ENCODE peak calls at places on chromosomes 6 and 20, in four cellular contexts. I is HCT116, F is A549, U is heart left ventricle. Q is an unnamed sample.

GRCh38 chr20:51799586-51799985 is 2.7 kb downstream of the SALL4 start:
- DNase-seq in I (no peak), F (no peak), U (no peak), Q (no peak)

GRCh38 chr6:36383608-36384007 is 3.9 kb downstream of the ETV7 start:
- DNase-seq in I (no peak), F (peak), U (no peak), Q (no peak)

GRCh38 chr6:16776394-16777017 is 15.2 kb upstream of the ATXN1 start:
- DNase-seq in I (no peak), F (no peak), U (no peak), Q (no peak)

GRCh38 chr20:63210011-63210605 is 5.8 kb downstream of the YTHDF1 start:
- DNase-seq in I (no peak), F (no peak), U (no peak), Q (no peak)

GRCh38 chr20:61799928-61800327 is 265.8 kb downstream of the TAF4 start:
- DNase-seq in I (no peak), F (no peak), U (no peak), Q (no peak)

GRCh38 chr6:138692058-138692977 is 81.3 kb upstream of the CCDC28A start:
- DNase-seq in I (no peak), F (peak), U (peak), Q (peak)

GRCh38 chr6:100461273-100461919 is 3.3 kb downstream of the SIM1 start:
- DNase-seq in I (no peak), F (peak), U (no peak), Q (no peak)

GRCh38 chr20:21096321-21097043 is 9.7 kb downstream of the LINC00237 start:
- DNase-seq in I (peak), F (no peak), U (no peak), Q (peak)

GRCh38 chr6:82257088-82257774 is 9.7 kb upstream of the IBTK start:
- DNase-seq in I (no peak), F (no peak), U (no peak), Q (no peak)

GRCh38 chr20:40506567-40506966 is 182.5 kb downstream of the MAFB start:
- DNase-seq in I (peak), F (peak), U (peak), Q (peak)

GRCh38 chr6:114390176-114390575 is 47.4 kb upstream of the HS3ST5 start:
- DNase-seq in I (no peak), F (no peak), U (no peak), Q (no peak)

GRCh38 chr6:37607949-37608348 is 89.7 kb downstream of the MDGA1 start:
- DNase-seq in I (no peak), F (peak), U (no peak), Q (no peak)

GRCh38 chr6:143902827-143903226 is 38.6 kb downstream of the ZC2HC1B start:
- DNase-seq in I (no peak), F (no peak), U (no peak), Q (no peak)

GRCh38 chr6:166656269-166657206 is 29.5 kb upstream of the RPS6KA2 start:
- DNase-seq in I (no peak), F (no peak), U (no peak), Q (no peak)

GRCh38 chr20:40467703-40468411 is 221.2 kb downstream of the MAFB start:
- DNase-seq in I (no peak), F (no peak), U (no peak), Q (no peak)

GRCh38 chr6:82022614-82023102 is 224.9 kb downstream of the IBTK start:
- DNase-seq in I (peak), F (no peak), U (no peak), Q (no peak)

GRCh38 chr20:33281550-33282146 is 1.4 kb upstream of the BPIFB1 start:
- DNase-seq in I (no peak), F (no peak), U (no peak), Q (no peak)

GRCh38 chr20:53677447-53678314 is 84.0 kb upstream of the ZNF217 start:
- DNase-seq in I (no peak), F (peak), U (no peak), Q (peak)

GRCh38 chr6:30541515-30542403 is 14.5 kb downstream of the GNL1 start:
- DNase-seq in I (peak), F (peak), U (peak), Q (peak)

GRCh38 chr6:103675807-103676406 is 1183.8 kb downstream of the HACE1 start:
- DNase-seq in I (no peak), F (no peak), U (no peak), Q (no peak)

GRCh38 chr6:118770835-118771234 is 119.4 kb upstream of the CEP85L start:
- DNase-seq in I (no peak), F (no peak), U (no peak), Q (no peak)

GRCh38 chr20:15240801-15241200 is 903.4 kb upstream of the FLRT3 start:
- DNase-seq in I (no peak), F (no peak), U (no peak), Q (no peak)

GRCh38 chr20:38790210-38791053 is 15.1 kb upstream of the PPP1R16B start:
- DNase-seq in I (peak), F (peak), U (no peak), Q (peak)

GRCh38 chr6:68638225-68638900 is 3.3 kb downstream of the ADGRB3 start:
- DNase-seq in I (no peak), F (peak), U (no peak), Q (peak)

GRCh38 chr6:7684076-7684475 is 41.8 kb upstream of the BMP6 start:
- DNase-seq in I (no peak), F (no peak), U (no peak), Q (no peak)

GRCh38 chr6:16737926-16738325 is 23.3 kb downstream of the ATXN1 start:
- DNase-seq in I (no peak), F (no peak), U (no peak), Q (no peak)

GRCh38 chr6:42762338-42762929 is 16.5 kb upstream of the TBCC start:
- DNase-seq in I (no peak), F (no peak), U (no peak), Q (no peak)

GRCh38 chr20:8228315-8228714 is 96.2 kb downstream of the PLCB1 start:
- DNase-seq in I (no peak), F (no peak), U (no peak), Q (no peak)

GRCh38 chr6:50846109-50846859 is 27.6 kb downstream of the TFAP2B start:
- DNase-seq in I (no peak), F (no peak), U (no peak), Q (no peak)

GRCh38 chr6:125791151-125791819 is 525 bp downstream of the NCOA7 start:
- DNase-seq in I (no peak), F (peak), U (no peak), Q (peak)

GRCh38 chr6:52391599-52391998 is 28.5 kb upstream of the EFHC1 start:
- DNase-seq in I (no peak), F (no peak), U (no peak), Q (no peak)

GRCh38 chr6:157982580-157983438 is 1.1 kb downstream of the SYNJ2 start:
- DNase-seq in I (no peak), F (peak), U (no peak), Q (no peak)

GRCh38 chr20:46939566-46939965 is 44.9 kb downstream of the EYA2 start:
- DNase-seq in I (no peak), F (no peak), U (no peak), Q (no peak)
- TF ChIP-seq POLR2A in I (no peak), F (no peak), U (no peak), Q (no peak)

DNA sequence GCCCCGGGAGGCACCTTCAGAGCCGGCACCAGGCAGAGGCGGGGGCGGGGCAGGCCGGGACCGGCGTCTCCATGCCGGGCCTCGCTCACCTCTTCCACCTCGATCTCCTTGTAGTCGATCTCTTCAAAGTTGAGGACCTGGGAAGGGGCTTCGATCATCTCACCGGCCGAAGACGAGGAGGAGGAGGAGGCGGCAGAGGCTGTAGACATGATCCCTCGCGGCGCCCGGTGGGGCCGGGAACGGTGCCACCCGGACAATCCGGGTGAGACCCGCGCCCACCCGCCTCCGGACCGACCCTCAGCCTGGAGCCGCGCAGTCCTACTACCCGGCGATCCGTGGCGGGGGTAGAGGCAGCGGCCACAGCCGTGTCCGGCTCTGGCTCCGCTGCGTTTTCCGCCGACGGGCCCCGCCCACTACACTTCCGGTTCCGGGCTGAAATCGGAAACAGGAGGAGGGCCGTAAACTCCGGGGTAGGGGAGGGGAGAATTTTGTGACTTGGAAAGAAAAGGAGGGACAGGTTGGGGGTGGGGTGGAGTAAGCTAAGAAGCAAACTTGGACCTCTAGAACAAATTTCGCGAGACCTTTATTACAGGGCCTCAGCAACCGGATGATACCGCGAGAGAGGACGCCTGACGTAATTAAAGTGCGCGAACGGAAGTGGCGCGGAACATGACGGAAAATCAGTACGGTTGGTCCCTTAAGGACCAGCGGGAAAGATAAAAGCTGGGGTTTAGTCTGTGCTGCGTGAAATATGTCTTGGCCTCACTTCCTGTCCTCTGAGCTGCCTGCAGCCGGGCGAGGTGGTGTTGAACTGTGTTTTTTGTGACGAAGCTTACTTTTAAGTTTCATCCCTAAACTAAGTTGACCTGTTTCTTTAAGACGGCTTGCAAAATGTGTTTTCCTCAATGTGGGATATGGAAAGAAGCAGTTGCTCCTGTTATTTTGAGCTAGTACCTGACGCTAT is at the start of gene MAP3K7:
- DNase-seq in I (peak), F (peak), U (peak), Q (peak)
- TF ChIP-seq POLR2A in I (peak), F (peak), U (peak), Q (peak)

GRCh38 chr6:88137915-88138314 is 28.2 kb downstream of the CNR1 start:
- DNase-seq in I (no peak), F (no peak), U (no peak), Q (no peak)

GRCh38 chr6:88134575-88134974 is 31.6 kb downstream of the CNR1 start:
- DNase-seq in I (no peak), F (no peak), U (no peak), Q (no peak)

GRCh38 chr6:88133718-88134117 is 32.4 kb downstream of the CNR1 start:
- DNase-seq in I (no peak), F (no peak), U (no peak), Q (no peak)

DNA sequence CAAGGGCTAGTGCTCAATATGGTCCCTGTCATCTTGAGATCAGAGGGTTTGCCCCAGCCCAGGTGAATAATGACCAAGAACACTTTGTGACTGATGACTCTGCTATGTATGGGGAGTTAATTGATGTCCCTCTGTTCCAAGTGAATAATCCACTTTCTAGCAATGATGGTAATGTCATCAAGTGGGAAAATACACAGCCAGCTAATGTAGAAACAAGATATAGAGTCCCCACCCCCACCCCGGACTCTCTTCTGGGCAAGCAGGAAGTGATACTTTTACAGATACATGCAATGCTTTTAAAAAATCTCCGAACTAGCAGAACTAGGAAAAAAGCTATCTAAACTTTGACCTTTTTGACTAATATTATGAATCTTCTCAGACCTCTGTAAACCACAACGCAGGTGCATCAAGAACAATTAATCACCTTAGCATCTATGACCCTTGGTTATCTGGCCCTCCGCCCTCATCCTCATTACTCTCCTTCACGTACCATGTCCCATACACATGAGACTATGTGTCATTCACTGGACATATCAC is 30.5 kb downstream of the CNR1 start:
- DNase-seq in I (no peak), F (no peak), U (no peak), Q (no peak)
- TF ChIP-seq POLR2A in I (no peak), F (no peak), U (no peak), Q (no peak)

DNA sequence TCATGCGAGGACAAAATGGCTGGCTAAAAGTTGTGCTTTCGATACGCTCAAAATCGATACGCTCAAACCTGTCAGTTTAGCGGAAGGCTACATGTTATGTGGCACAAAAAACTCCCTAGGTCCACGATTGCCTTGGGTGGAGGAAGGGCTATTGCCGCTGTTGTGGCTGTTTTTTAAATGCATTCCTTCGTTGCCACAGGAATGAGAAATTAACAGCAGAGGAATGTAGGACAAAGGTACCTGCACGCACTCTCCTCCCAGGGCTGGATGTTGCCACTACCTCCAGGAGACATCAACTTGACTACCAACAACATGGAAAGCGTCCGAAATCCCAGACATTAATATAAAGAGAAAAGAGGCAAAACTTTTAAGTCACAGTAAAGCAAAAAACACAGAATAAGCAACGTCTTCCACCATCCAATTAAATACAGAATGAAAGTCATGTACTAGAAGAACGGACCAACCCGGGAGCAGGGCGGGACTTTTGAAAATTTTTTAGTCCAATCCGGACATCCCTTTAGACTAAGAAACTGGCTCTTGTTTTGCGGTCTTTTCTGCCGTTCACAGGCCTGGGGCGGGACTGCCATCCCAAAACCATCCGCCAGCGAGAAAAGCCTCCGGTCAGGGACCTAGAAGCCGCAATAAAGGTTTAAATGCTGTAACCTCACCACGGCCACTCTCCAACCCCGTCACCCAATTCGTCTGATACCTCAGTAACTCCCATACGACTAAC is 32.1 kb upstream of the HFE start:
- DNase-seq in I (peak), F (peak), U (peak), Q (peak)
- TF ChIP-seq POLR2A in I (no peak), F (peak), U (no peak), Q (peak)

GRCh38 chr6:18126116-18126515 is 3.6 kb upstream of the NHLRC1 start:
- DNase-seq in I (no peak), F (no peak), U (no peak), Q (no peak)

GRCh38 chr6:18118330-18118729 is 4.1 kb downstream of the NHLRC1 start:
- DNase-seq in I (no peak), F (no peak), U (no peak), Q (no peak)

GRCh38 chr6:18121580-18122127 is 823 bp downstream of the NHLRC1 start:
- DNase-seq in I (no peak), F (no peak), U (no peak), Q (peak)

GRCh38 chr6:18119236-18119635 is 3.2 kb downstream of the NHLRC1 start:
- DNase-seq in I (no peak), F (no peak), U (no peak), Q (no peak)

GRCh38 chr6:18122128-18123093 is at the start of gene NHLRC1:
- DNase-seq in I (no peak), F (peak), U (peak), Q (peak)
- TF ChIP-seq POLR2A in I (no peak), F (peak), U (peak), Q (peak)

GRCh38 chr20:32188376-32189122 is 19.0 kb downstream of the PLAGL2 start:
- DNase-seq in I (no peak), F (no peak), U (no peak), Q (no peak)

GRCh38 chr20:32190608-32191415 is 16.7 kb downstream of the PLAGL2 start:
- DNase-seq in I (no peak), F (no peak), U (no peak), Q (peak)

GRCh38 chr20:32189123-32189410 is 18.5 kb downstream of the PLAGL2 start:
- DNase-seq in I (no peak), F (no peak), U (no peak), Q (no peak)

GRCh38 chr20:32191422-32191821 is 16.1 kb downstream of the PLAGL2 start:
- DNase-seq in I (no peak), F (no peak), U (no peak), Q (no peak)

GRCh38 chr20:32189691-32190607 is 17.6 kb downstream of the PLAGL2 start:
- DNase-seq in I (no peak), F (no peak), U (peak), Q (peak)
- TF ChIP-seq POLR2A in I (no peak), F (no peak), U (no peak), Q (no peak)